ENCODE peak calls at places on chromosomes 4 and X, in nine cellular contexts. C is colonic mucosa, S is testis, Z is left ventricle myocardium inferior, W is foreskin keratinocyte, J is uterus, V is endodermal cell, U is stomach, K is tibial nerve. F is an unnamed sample.

GRCh38 chrX:130401415-130402210 is at the start of gene RBMX2:
- DNase-seq in J (peak; percentile 74), Z (peak; percentile 73), W (no peak), K (peak; percentile 33), U (peak; percentile 77), S (peak; percentile 80), C (peak; percentile 74), V (peak; percentile 87), F (peak; percentile 80)

GRCh38 chr4:8303081-8303480 is 33.5 kb downstream of the HTRA3 start:
- DNase-seq in C (no peak), Z (no peak), J (peak; percentile 1), W (no peak), S (no peak), U (no peak), V (peak; percentile 24), K (no peak), F (no peak)

GRCh38 chrX:145552643-145553042 is 265.0 kb upstream of the SLITRK2 start:
- DNase-seq in Z (no peak), K (no peak), C (no peak), U (no peak), V (no peak), S (no peak), J (no peak), W (no peak), F (peak; percentile 2)

GRCh38 chr4:7823416-7823824 is 116.2 kb downstream of the AFAP1 start:
- DNase-seq in K (peak; percentile 57), C (peak; percentile 71), U (peak; percentile 44), W (no peak), J (no peak), Z (peak; percentile 80), V (no peak), S (peak; percentile 54), F (no peak)

GRCh38 chrX:67619253-67619652 is 75.4 kb downstream of the AR start:
- DNase-seq in U (no peak), J (no peak), W (peak; percentile 70), C (no peak), K (no peak), S (no peak), V (no peak), Z (no peak), F (no peak)

GRCh38 chrX:147735364-147735763 is 176.4 kb upstream of the FMR1 start:
- DNase-seq in U (no peak), V (no peak), W (no peak), Z (no peak), S (no peak), K (no peak), J (no peak), C (no peak), F (no peak)

GRCh38 chrX:109880629-109881028 is 122.3 kb upstream of the TMEM164 start:
- DNase-seq in S (no peak), C (no peak), J (no peak), W (no peak), U (no peak), V (no peak), K (no peak), Z (no peak), F (no peak)

GRCh38 chr4:41141910-41142309 is 72.4 kb downstream of the APBB2 start:
- DNase-seq in K (no peak), S (no peak), U (no peak), W (peak; percentile 40), J (no peak), C (no peak), Z (no peak), V (no peak), F (peak; percentile 34)

GRCh38 chrX:70452143-70452733 is 7.6 kb downstream of the DLG3 start:
- DNase-seq in K (peak; percentile 44), J (peak; percentile 67), V (peak; percentile 83), Z (peak; percentile 37), U (peak; percentile 64), S (peak; percentile 53), W (no peak), C (peak; percentile 69), F (peak; percentile 83)

GRCh38 chrX:38175140-38175539 is 45.5 kb downstream of the SRPX start:
- DNase-seq in Z (no peak), J (no peak), V (peak; percentile 75), K (no peak), U (peak; percentile 31), S (peak; percentile 45), C (peak; percentile 30), W (no peak), F (peak; percentile 54)

GRCh38 chrX:40684092-40684491 is 36.7 kb upstream of the CXorf38 start:
- DNase-seq in U (no peak), V (no peak), Z (no peak), S (no peak), K (no peak), W (no peak), C (no peak), J (no peak), F (no peak)

GRCh38 chr4:86291180-86291579 is 68.7 kb downstream of the MAPK10 start:
- DNase-seq in Z (no peak), V (no peak), W (no peak), K (no peak), J (no peak), S (no peak), U (no peak), C (no peak), F (peak; percentile 62)

GRCh38 chrX:1554469-1555210 is 17.7 kb upstream of the P2RY8 start:
- DNase-seq in V (no peak), S (no peak), U (peak; percentile 25), C (no peak), Z (no peak), J (no peak), W (no peak), K (no peak), F (no peak)

GRCh38 chr4:33715996-33716395 is 2528.3 kb downstream of the ARAP2 start:
- DNase-seq in V (no peak), Z (no peak), C (no peak), W (peak; percentile 91), U (no peak), S (no peak), J (no peak), K (no peak), F (peak; percentile 67)

GRCh38 chr4:105619193-105619931 is 66.9 kb downstream of the ARHGEF38 start:
- DNase-seq in J (no peak), V (no peak), Z (peak; percentile 68), K (peak; percentile 57), U (peak; percentile 96), S (peak; percentile 65), C (peak; percentile 66), W (no peak), F (peak; percentile 86)

GRCh38 chr4:183142566-183143545 is 43.8 kb downstream of the WWC2 start:
- DNase-seq in K (peak; percentile 46), W (peak; percentile 34), J (no peak), Z (peak; percentile 72), C (no peak), V (no peak), S (peak; percentile 74), U (peak; percentile 88), F (peak; percentile 81)

GRCh38 chr4:141131738-141132688 is 1.3 kb downstream of the RNF150 start:
- DNase-seq in J (peak; percentile 41), V (peak; percentile 74), W (no peak), U (no peak), K (peak; percentile 14), S (peak; percentile 37), C (peak; percentile 19), Z (peak; percentile 32), F (peak; percentile 34)

GRCh38 chr4:2301806-2302205 is 39.9 kb upstream of the MXD4 start:
- DNase-seq in U (peak; percentile 20), J (no peak), V (no peak), W (no peak), K (no peak), C (peak; percentile 17), Z (no peak), S (no peak), F (no peak)

GRCh38 chr4:126109836-126110235 is 795.1 kb downstream of the FAT4 start:
- DNase-seq in K (no peak), Z (no peak), C (no peak), S (no peak), J (no peak), W (no peak), U (no peak), V (no peak), F (no peak)

GRCh38 chr4:126106658-126107057 is 791.9 kb downstream of the FAT4 start:
- DNase-seq in S (no peak), V (peak; percentile 61), U (no peak), W (no peak), C (no peak), J (no peak), K (no peak), Z (no peak), F (peak; percentile 49)
- H3K27ac ChIP-seq in S (no peak overlapping the region), V (no peak overlapping the region), U (no peak overlapping the region), W (no peak overlapping the region), C (no peak overlapping the region), J (no peak overlapping the region), K (no peak overlapping the region), Z (no peak overlapping the region), F (no peak overlapping the region)

GRCh38 chr4:76717431-76717830 is 180.5 kb downstream of the SOWAHB start:
- DNase-seq in V (no peak), J (no peak), W (no peak), S (no peak), C (no peak), Z (no peak), K (no peak), U (no peak), F (no peak)
- H3K27ac ChIP-seq in V (no peak overlapping the region), J (no peak overlapping the region), W (no peak overlapping the region), S (no peak overlapping the region), C (no peak overlapping the region), Z (no peak overlapping the region), K (peak overlapping the region; percentile 60), U (no peak overlapping the region), F (no peak overlapping the region)

GRCh38 chr4:110190249-110190648 is 8.2 kb downstream of the ELOVL6 start:
- DNase-seq in W (no peak), J (no peak), K (no peak), C (no peak), V (no peak), Z (no peak), S (no peak), U (no peak), F (no peak)
- H3K27ac ChIP-seq in W (no peak overlapping the region), J (no peak overlapping the region), K (no peak overlapping the region), C (no peak overlapping the region), V (no peak overlapping the region), Z (no peak overlapping the region), S (no peak overlapping the region), U (no peak overlapping the region), F (no peak overlapping the region)

GRCh38 chr4:76620723-76621463 is 185.9 kb downstream of the SHROOM3 start:
- DNase-seq in S (no peak), W (no peak), C (peak; percentile 57), J (no peak), U (peak; percentile 37), V (no peak), Z (no peak), K (no peak), F (no peak)

GRCh38 chr4:76624271-76624681 is 189.2 kb downstream of the SHROOM3 start:
- DNase-seq in K (peak; percentile 64), W (peak; percentile 50), J (peak; percentile 59), C (no peak), Z (no peak), U (no peak), S (peak; percentile 32), V (peak; percentile 72), F (peak; percentile 49)

GRCh38 chr4:76622126-76622525 is 187.1 kb downstream of the SHROOM3 start:
- DNase-seq in J (no peak), U (peak; percentile 74), K (no peak), V (no peak), W (peak; percentile 74), C (no peak), S (no peak), Z (no peak), F (no peak)

GRCh38 chr4:76623217-76624060 is 188.4 kb downstream of the SHROOM3 start:
- DNase-seq in W (no peak), Z (no peak), S (no peak), V (no peak), U (no peak), K (no peak), C (no peak), J (no peak), F (no peak)

GRCh38 chr4:76622717-76623116 is 187.7 kb downstream of the SHROOM3 start:
- DNase-seq in U (no peak), Z (no peak), V (no peak), W (no peak), C (no peak), J (no peak), S (no peak), K (no peak), F (no peak)
- H3K27ac ChIP-seq in U (peak overlapping the region; percentile 33), Z (peak overlapping the region; percentile 73), V (no peak overlapping the region), W (no peak overlapping the region), C (peak overlapping the region; percentile 80), J (peak overlapping the region; percentile 41), S (no peak overlapping the region), K (no peak overlapping the region), F (no peak overlapping the region)